ENCODE peak calls at places on chromosomes 13 and 19, in four cellular contexts. U is HepG2, D is GM12878, P is K562. K is an unnamed sample.

GRCh38 chr13:64675256-64675892 is 2554.8 kb downstream of the PCDH9 start:
- DNase-seq in U (peak; percentile 32), D (no peak), P (no peak), K (no peak)

GRCh38 chr13:77860621-77861020 is 58.0 kb downstream of the EDNRB start:
- DNase-seq in U (no peak), D (no peak), P (no peak), K (no peak)

GRCh38 chr13:48838193-48839000 is 137.3 kb upstream of the FNDC3A start:
- DNase-seq in U (no peak), D (no peak), P (no peak), K (no peak)

GRCh38 chr13:31175847-31176536 is 14.3 kb upstream of the HSPH1 start:
- DNase-seq in U (peak; percentile 34), D (no peak), P (no peak), K (no peak)

GRCh38 chr13:76637651-76638111 is 248.5 kb downstream of the KCTD12 start:
- DNase-seq in U (no peak), D (no peak), P (no peak), K (peak; percentile 16)

GRCh38 chr19:8610041-8610927 is at the start of gene ADAMTS10:
- DNase-seq in U (no peak), D (no peak), P (peak; percentile 75), K (peak; percentile 84)

GRCh38 chr13:48586591-48587103 is 53.8 kb upstream of the RCBTB2 start:
- DNase-seq in U (no peak), D (no peak), P (peak; percentile 10), K (no peak)

GRCh38 chr13:44432595-44432994 is 59.0 kb downstream of the SERP2 start:
- DNase-seq in U (no peak), D (no peak), P (no peak), K (no peak)

GRCh38 chr13:87810920-87811344 is 139.8 kb downstream of the SLITRK5 start:
- DNase-seq in U (no peak), D (no peak), P (no peak), K (no peak)

GRCh38 chr19:10450853-10451609 is 30.7 kb downstream of the PDE4A start:
- DNase-seq in U (no peak), D (no peak), P (peak; percentile 97), K (peak; percentile 58)

GRCh38 chr13:22103046-22103445 is 432.2 kb downstream of the FGF9 start:
- DNase-seq in U (no peak), D (no peak), P (no peak), K (no peak)

GRCh38 chr19:10288662-10289166 is 1.0 kb upstream of the ICAM5 start:
- DNase-seq in U (peak; percentile 77), D (no peak), P (peak; percentile 89), K (peak; percentile 83)

GRCh38 chr19:39995794-39996193 is 1.1 kb upstream of the ZNF546 start:
- DNase-seq in U (no peak), D (no peak), P (no peak), K (no peak)

GRCh38 chr19:48258350-48258749 is 2.6 kb upstream of the CARD8 start:
- DNase-seq in U (no peak), D (no peak), P (no peak), K (no peak)

GRCh38 chr13:72677431-72677830 is 50.0 kb downstream of the MZT1 start:
- DNase-seq in U (no peak), D (no peak), P (no peak), K (peak; percentile 26)

GRCh38 chr13:78100481-78100880 is 181.8 kb upstream of the EDNRB start:
- DNase-seq in U (no peak), D (no peak), P (no peak), K (no peak)

GRCh38 chr13:114339779-114340534 is 25.7 kb downstream of the CHAMP1 start:
- DNase-seq in U (peak; percentile 22), D (no peak), P (no peak), K (peak; percentile 70)

GRCh38 chr13:100497394-100497793 is 91.2 kb downstream of the GGACT start:
- DNase-seq in U (no peak), D (no peak), P (no peak), K (no peak)

GRCh38 chr13:50646070-50646469 is 197.4 kb downstream of the DLEU7 start:
- DNase-seq in U (no peak), D (no peak), P (no peak), K (no peak)

GRCh38 chr19:48659768-48660167 is 13.0 kb downstream of the NTN5 start:
- DNase-seq in U (no peak), D (no peak), P (peak; percentile 63), K (no peak)

GRCh38 chr13:114010401-114011101 is 36.7 kb upstream of the C13orf46 start:
- DNase-seq in U (no peak), D (no peak), P (no peak), K (peak; percentile 65)

GRCh38 chr13:40987606-40988280 is 31.4 kb downstream of the ELF1 start:
- DNase-seq in U (no peak), D (no peak), P (no peak), K (no peak)

GRCh38 chr13:45861352-45861751 is 9.8 kb upstream of the SIAH3 start:
- DNase-seq in U (no peak), D (no peak), P (no peak), K (no peak)

GRCh38 chr13:77176350-77176749 is 149.4 kb upstream of the FBXL3 start:
- DNase-seq in U (peak; percentile 3), D (no peak), P (peak; percentile 4), K (no peak)

GRCh38 chr19:8145969-8146368 is 3.4 kb downstream of the FBN3 start:
- DNase-seq in U (no peak), D (no peak), P (peak; percentile 42), K (no peak)

GRCh38 chr19:38719761-38720558 is 24.3 kb downstream of the CAPN12 start:
- DNase-seq in U (no peak), D (no peak), P (no peak), K (no peak)

GRCh38 chr13:27339299-27339698 is 68.7 kb downstream of the RASL11A start:
- DNase-seq in U (peak; percentile 60), D (no peak), P (peak; percentile 46), K (peak; percentile 61)

GRCh38 chr13:111792956-111793355 is 274.0 kb upstream of the SOX1 start:
- DNase-seq in U (no peak), D (no peak), P (no peak), K (no peak)

GRCh38 chr19:50952890-50953289 is at the start of gene KLK5:
- DNase-seq in U (no peak), D (no peak), P (no peak), K (no peak)

GRCh38 chr19:16445238-16446107 is 26.3 kb downstream of the EPS15L1 start:
- DNase-seq in U (peak; percentile 32), D (peak; percentile 90), P (no peak), K (no peak)

GRCh38 chr13:49113526-49114286 is 106.4 kb upstream of the MLNR start:
- DNase-seq in U (peak; percentile 22), D (no peak), P (no peak), K (no peak)

GRCh38 chr13:68124437-68125086 is 894.4 kb upstream of the PCDH9 start:
- DNase-seq in U (no peak), D (no peak), P (no peak), K (no peak)

GRCh38 chr13:83125791-83126190 is 756.5 kb downstream of the SLITRK1 start:
- DNase-seq in U (no peak), D (no peak), P (no peak), K (no peak)

GRCh38 chr13:48595330-48596127 is 58.2 kb upstream of the CYSLTR2 start:
- DNase-seq in U (peak; percentile 79), D (no peak), P (peak; percentile 12), K (peak; percentile 48)

GRCh38 chr13:46168341-46168740 is 13.6 kb downstream of the LCP1 start:
- DNase-seq in U (no peak), D (no peak), P (no peak), K (no peak)

GRCh38 chr19:49423985-49424303 is 703 bp upstream of the PTH2 start:
- DNase-seq in U (no peak), D (no peak), P (no peak), K (no peak)

GRCh38 chr13:43596924-43597598 is 189.7 kb downstream of the ENOX1 start:
- DNase-seq in U (no peak), D (no peak), P (no peak), K (no peak)

GRCh38 chr13:75359266-75359665 is 122.7 kb downstream of the TBC1D4 start:
- DNase-seq in U (no peak), D (no peak), P (no peak), K (no peak)

GRCh38 chr19:18741124-18741493 is 50.0 kb downstream of the COMP start:
- DNase-seq in U (no peak), D (no peak), P (no peak), K (no peak)

GRCh38 chr19:18742324-18742723 is 48.8 kb downstream of the COMP start:
- DNase-seq in U (no peak), D (no peak), P (no peak), K (no peak)

GRCh38 chr19:18743281-18743825 is 47.8 kb downstream of the COMP start:
- DNase-seq in U (no peak), D (no peak), P (peak; percentile 88), K (peak; percentile 92)

GRCh38 chr19:18742838-18743237 is 48.3 kb downstream of the COMP start:
- DNase-seq in U (no peak), D (no peak), P (peak; percentile 42), K (no peak)

GRCh38 chr19:18741566-18742121 is 49.5 kb downstream of the COMP start:
- DNase-seq in U (peak; percentile 57), D (no peak), P (no peak), K (no peak)
- TF ChIP-seq NFIC in U (no peak), D (no peak), P (no peak), K (no peak)

GRCh38 chr19:6225232-6225635 is 54.5 kb downstream of the MLLT1 start:
- DNase-seq in U (no peak), D (no peak), P (no peak), K (no peak)
- TF ChIP-seq YY1 in U (no peak), D (no peak), P (no peak), K (no peak)

GRCh38 chr19:17950310-17951150 is 16.4 kb upstream of the KCNN1 start:
- DNase-seq in U (no peak), D (no peak), P (peak; percentile 48), K (no peak)
- TF ChIP-seq NFIC in U (no peak), D (no peak), P (no peak), K (no peak)

GRCh38 chr19:6065685-6066365 is 44.5 kb downstream of the RFX2 start:
- DNase-seq in U (peak; percentile 87), D (no peak), P (peak; percentile 87), K (no peak)
- TF ChIP-seq YY1 in U (no peak), D (no peak), P (peak; percentile 13), K (no peak)